ENCODE peak calls at places on chromosomes 4 and X, in nine cellular contexts. A, V, S, W, J, H, B, R and U are unnamed samples. For H3K27me3, the result is how much of the 10 kb centered on the place peaks cover.

GRCh38 chr4:113103556-113103955 is 54.1 kb downstream of the ANK2 start:
- DNase-seq in A (no peak), V (no peak), S (no peak), W (no peak), J (no peak), H (no peak), B (no peak), R (no peak), U (no peak)

GRCh38 chrX:63506320-63506719 is 155.2 kb upstream of the SPIN4 start:
- DNase-seq in A (no peak), V (no peak), S (peak), W (no peak), J (peak), H (no peak), B (no peak), R (peak), U (no peak)

GRCh38 chrX:7115557-7115956 is 32.0 kb upstream of the STS start:
- DNase-seq in A (no peak), V (no peak), S (no peak), W (no peak), J (no peak), H (no peak), B (peak), R (no peak), U (no peak)

GRCh38 chrX:13506574-13506973 is 62.8 kb upstream of the EGFL6 start:
- DNase-seq in A (peak), V (no peak), S (peak), W (peak), J (peak), H (peak), B (peak), R (peak), U (peak)

GRCh38 chr4:153458969-153459368 is 7.2 kb upstream of the TMEM131L start:
- DNase-seq in A (no peak), V (no peak), S (no peak), W (no peak), J (no peak), H (no peak), B (no peak), R (no peak), U (no peak)

GRCh38 chr4:24750106-24750505 is 45.3 kb upstream of the SOD3 start:
- DNase-seq in A (no peak), V (no peak), S (no peak), W (no peak), J (no peak), H (no peak), B (no peak), R (no peak), U (no peak)

GRCh38 chrX:154649864-154650510 is 3.4 kb downstream of the CTAG2 start:
- DNase-seq in A (no peak), V (no peak), S (no peak), W (no peak), J (no peak), H (no peak), B (no peak), R (no peak), U (no peak)

GRCh38 chr4:94545296-94545695 is 93.6 kb downstream of the PDLIM5 start:
- DNase-seq in A (peak), V (no peak), S (no peak), W (no peak), J (no peak), H (no peak), B (no peak), R (peak), U (no peak)

GRCh38 chrX:10047631-10048030 is 80.5 kb downstream of the CLDN34 start:
- DNase-seq in A (no peak), V (no peak), S (no peak), W (no peak), J (no peak), H (no peak), B (no peak), R (no peak), U (no peak)

GRCh38 chr4:164139291-164139690 is 614.6 kb upstream of the SMIM31 start:
- DNase-seq in A (no peak), V (no peak), S (no peak), W (no peak), J (no peak), H (no peak), B (no peak), R (no peak), U (no peak)

GRCh38 chrX:34918856-34919255 is 23.7 kb upstream of the FAM47B start:
- DNase-seq in A (peak), V (no peak), S (peak), W (no peak), J (no peak), H (no peak), B (no peak), R (peak), U (no peak)

GRCh38 chrX:15343075-15343476 is 7.8 kb upstream of the PIGA start:
- DNase-seq in A (no peak), V (no peak), S (no peak), W (no peak), J (no peak), H (no peak), B (no peak), R (no peak), U (peak)

GRCh38 chr4:165861378-165861777 is 11.7 kb upstream of the TLL1 start:
- DNase-seq in A (no peak), V (no peak), S (no peak), W (no peak), J (no peak), H (no peak), B (no peak), R (no peak), U (no peak)

GRCh38 chrX:117936162-117936561 is 180.4 kb downstream of the KLHL13 start:
- DNase-seq in A (no peak), V (no peak), S (no peak), W (no peak), J (no peak), H (no peak), B (no peak), R (no peak), U (no peak)

GRCh38 chrX:54415534-54416350 is 24.5 kb upstream of the TSR2 start:
- DNase-seq in A (no peak), V (no peak), S (no peak), W (no peak), J (no peak), H (no peak), B (no peak), R (peak), U (no peak)

GRCh38 chr4:113810906-113811305 is 49.4 kb upstream of the CAMK2D start:
- DNase-seq in A (peak), V (no peak), S (no peak), W (no peak), J (no peak), H (no peak), B (no peak), R (peak), U (no peak)

GRCh38 chrX:108397627-108398392 is 40.4 kb downstream of the COL4A6 start:
- DNase-seq in A (peak), V (no peak), S (no peak), W (no peak), J (no peak), H (no peak), B (no peak), R (peak), U (no peak)

GRCh38 chr4:12852338-12853307 is 631.5 kb downstream of the RAB28 start:
- DNase-seq in A (peak), V (no peak), S (peak), W (no peak), J (no peak), H (no peak), B (no peak), R (peak), U (no peak)

GRCh38 chr4:152356428-152357034 is 179.4 kb downstream of the FBXW7 start:
- DNase-seq in A (peak), V (no peak), S (no peak), W (no peak), J (no peak), H (no peak), B (no peak), R (peak), U (no peak)

GRCh38 chr4:6380746-6381411 is 91.5 kb downstream of the PPP2R2C start:
- DNase-seq in A (no peak), V (no peak), S (no peak), W (peak), J (no peak), H (no peak), B (peak), R (no peak), U (no peak)

GRCh38 chr4:787561-787981 is 38.4 kb downstream of the CPLX1 start:
- DNase-seq in A (no peak), V (no peak), S (peak), W (peak), J (no peak), H (no peak), B (no peak), R (no peak), U (no peak)

GRCh38 chr4:788636-789297 is 37.2 kb downstream of the CPLX1 start:
- DNase-seq in A (no peak), V (no peak), S (peak), W (peak), J (no peak), H (no peak), B (no peak), R (no peak), U (no peak)

GRCh38 chr4:786861-787300 is 39.0 kb downstream of the CPLX1 start:
- DNase-seq in A (no peak), V (no peak), S (peak), W (peak), J (no peak), H (no peak), B (no peak), R (no peak), U (no peak)

GRCh38 chr4:789571-790465 is 36.1 kb downstream of the CPLX1 start:
- DNase-seq in A (no peak), V (no peak), S (peak), W (no peak), J (no peak), H (no peak), B (no peak), R (no peak), U (no peak)

DNA sequence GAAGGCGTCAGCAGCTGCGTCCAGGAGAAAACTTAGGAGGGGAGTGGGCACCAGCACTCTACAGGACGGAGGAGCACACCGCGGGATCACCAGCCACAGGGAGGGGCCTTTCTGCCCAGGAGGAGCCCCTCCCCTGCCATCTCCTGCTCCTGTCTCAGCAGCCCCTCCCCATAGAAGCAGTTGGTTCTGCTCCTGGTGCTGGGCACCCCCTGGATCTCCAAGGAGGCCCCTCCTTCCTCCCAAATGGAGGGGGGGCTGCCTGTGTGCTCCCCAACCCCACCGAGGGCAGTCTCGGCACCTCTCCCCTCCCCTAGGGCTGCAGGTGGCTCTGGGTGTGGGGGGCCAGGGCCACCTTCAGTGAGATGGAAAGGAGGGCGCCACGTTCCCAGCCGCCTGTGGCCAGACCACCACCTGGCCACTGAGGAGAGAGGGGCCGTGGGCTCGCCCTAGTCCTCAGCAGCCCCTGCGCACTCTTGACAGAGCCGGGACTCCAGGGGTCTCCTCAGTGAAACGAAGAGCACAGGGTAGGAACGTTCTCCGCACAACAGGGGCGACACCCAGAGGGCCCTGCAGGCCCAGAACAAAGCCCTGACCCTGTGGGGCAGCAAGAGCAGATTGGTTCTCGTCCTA is 37.8 kb downstream of the CPLX1 start:
- DNase-seq in A (no peak), V (no peak), S (no peak), W (peak), J (no peak), H (no peak), B (no peak), R (no peak), U (no peak)
- H3K27me3 ChIP-seq in A (under half), V (under half), S (under half), W (half or more), J (under half), H (under half), B (half or more), R (under half), U (under half)

GRCh38 chrX:131977619-131978018 is 45.5 kb upstream of the STK26 start:
- DNase-seq in A (peak), V (no peak), S (no peak), W (no peak), J (no peak), H (no peak), B (no peak), R (no peak), U (no peak)
- H3K4me3 ChIP-seq in A (no peak), V (no peak), S (no peak), W (no peak), J (no peak), H (no peak), B (no peak), R (no peak), U (no peak)

GRCh38 chrX:151713859-151714258 is 2.0 kb upstream of the FATE1 start:
- DNase-seq in A (peak), V (no peak), S (peak), W (no peak), J (peak), H (no peak), B (no peak), R (no peak), U (no peak)
- TF ChIP-seq CTCF in A (peak), V (peak), S (peak), W (peak), J (peak), H (no peak), B (peak), R (peak), U (no peak)

DNA sequence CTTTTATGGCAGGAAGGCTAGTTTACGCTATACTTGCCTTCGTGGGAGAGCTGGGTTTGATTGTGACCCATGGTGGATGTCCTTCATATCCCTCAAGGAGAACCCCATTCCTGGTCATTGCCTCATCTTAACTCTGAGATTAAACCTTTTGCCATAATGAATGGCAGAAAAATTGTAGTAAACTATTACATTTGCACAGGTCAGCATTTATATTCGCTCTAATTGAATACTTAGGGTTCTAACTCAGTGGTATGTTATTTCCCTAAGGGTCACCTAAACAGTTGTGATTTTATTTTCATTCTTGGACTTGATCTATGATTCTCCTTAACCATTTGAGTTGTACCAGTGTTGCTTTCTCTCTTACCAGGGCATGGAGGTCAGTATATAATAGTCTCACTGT is 13.4 kb downstream of the PDK3 start:
- DNase-seq in A (no peak), V (no peak), S (no peak), W (no peak), J (no peak), H (no peak), B (no peak), R (no peak), U (no peak)
- H3K27me3 ChIP-seq in A (under half), V (under half), S (under half), W (under half), J (under half), H (under half), B (under half), R (under half), U (under half)

GRCh38 chrX:33336783-33337182 is 125.4 kb upstream of the DMD start:
- DNase-seq in A (peak), V (no peak), S (no peak), W (no peak), J (no peak), H (no peak), B (no peak), R (no peak), U (no peak)
- H3K4me3 ChIP-seq in A (no peak), V (no peak), S (no peak), W (no peak), J (no peak), H (no peak), B (peak), R (no peak), U (no peak)